ENCODE peak calls at places on chromosomes 16 and 17, in five cellular contexts. One of them, this sample, is unnamed.

GRCh38 chr17:37726891-37727780 is 17.7 kb downstream of the HNF1B start:
- DNase-seq in aorta: no peak
- DNase-seq in CD4-positive, CD25-positive, alpha-beta regulatory T cell: no peak
- DNase-seq in Caco-2: no peak
- DNase-seq in heart right ventricle: no peak
- DNase-seq in this sample: no peak

GRCh38 chr16:80791411-80791810 is 13.0 kb downstream of the CDYL2 start:
- DNase-seq in CD4-positive, CD25-positive, alpha-beta regulatory T cell: no peak
- DNase-seq in Caco-2: no peak
- DNase-seq in aorta: no peak
- DNase-seq in heart right ventricle: no peak
- DNase-seq in this sample: no peak

GRCh38 chr16:49281843-49282642 is 405 bp upstream of the CBLN1 start:
- DNase-seq in heart right ventricle: peak; percentile 84
- DNase-seq in CD4-positive, CD25-positive, alpha-beta regulatory T cell: no peak
- DNase-seq in aorta: peak; percentile 90
- DNase-seq in Caco-2: peak; percentile 96
- DNase-seq in this sample: peak; percentile 81

GRCh38 chr16:57341441-57342303 is 16.9 kb upstream of the CCL22 start:
- DNase-seq in Caco-2: no peak
- DNase-seq in CD4-positive, CD25-positive, alpha-beta regulatory T cell: no peak
- DNase-seq in aorta: no peak
- DNase-seq in heart right ventricle: no peak
- DNase-seq in this sample: no peak

GRCh38 chr16:66006485-66006884 is 360.0 kb upstream of the CDH5 start:
- DNase-seq in CD4-positive, CD25-positive, alpha-beta regulatory T cell: no peak
- DNase-seq in Caco-2: no peak
- DNase-seq in heart right ventricle: no peak
- DNase-seq in aorta: no peak
- DNase-seq in this sample: no peak

GRCh38 chr16:27843800-27844199 is 219.7 kb downstream of the GSG1L start:
- DNase-seq in aorta: peak; percentile 2
- DNase-seq in Caco-2: no peak
- DNase-seq in CD4-positive, CD25-positive, alpha-beta regulatory T cell: no peak
- DNase-seq in heart right ventricle: no peak
- DNase-seq in this sample: no peak

GRCh38 chr16:14509055-14509454 is 121.0 kb downstream of the PARN start:
- DNase-seq in Caco-2: no peak
- DNase-seq in CD4-positive, CD25-positive, alpha-beta regulatory T cell: no peak
- DNase-seq in aorta: no peak
- DNase-seq in heart right ventricle: no peak
- DNase-seq in this sample: no peak

GRCh38 chr17:29257756-29258155 is 11.1 kb downstream of the CRYBA1 start:
- DNase-seq in heart right ventricle: no peak
- DNase-seq in CD4-positive, CD25-positive, alpha-beta regulatory T cell: no peak
- DNase-seq in aorta: no peak
- DNase-seq in Caco-2: no peak
- DNase-seq in this sample: no peak

GRCh38 chr16:68645494-68646388 is 631 bp downstream of the CDH3 start:
- DNase-seq in CD4-positive, CD25-positive, alpha-beta regulatory T cell: no peak
- DNase-seq in aorta: no peak
- DNase-seq in Caco-2: peak; percentile 80
- DNase-seq in heart right ventricle: no peak
- DNase-seq in this sample: peak; percentile 52

GRCh38 chr16:89288966-89289365 is 71.5 kb downstream of the ZNF778 start:
- DNase-seq in CD4-positive, CD25-positive, alpha-beta regulatory T cell: no peak
- DNase-seq in aorta: no peak
- DNase-seq in Caco-2: no peak
- DNase-seq in heart right ventricle: no peak
- DNase-seq in this sample: no peak

GRCh38 chr16:27378871-27379580 is 22.9 kb upstream of the IL21R start:
- DNase-seq in aorta: no peak
- DNase-seq in Caco-2: no peak
- DNase-seq in heart right ventricle: no peak
- DNase-seq in CD4-positive, CD25-positive, alpha-beta regulatory T cell: no peak
- DNase-seq in this sample: no peak

GRCh38 chr16:83066881-83067280 is 440.1 kb downstream of the CDH13 start:
- DNase-seq in heart right ventricle: no peak
- DNase-seq in CD4-positive, CD25-positive, alpha-beta regulatory T cell: no peak
- DNase-seq in Caco-2: no peak
- DNase-seq in aorta: no peak
- DNase-seq in this sample: no peak

GRCh38 chr17:35448899-35449227 is 297 bp upstream of the SLFN13 start:
- DNase-seq in Caco-2: no peak
- DNase-seq in CD4-positive, CD25-positive, alpha-beta regulatory T cell: no peak
- DNase-seq in heart right ventricle: no peak
- DNase-seq in aorta: no peak
- DNase-seq in this sample: no peak

GRCh38 chr17:35448214-35448898 is at the start of gene SLFN13:
- DNase-seq in CD4-positive, CD25-positive, alpha-beta regulatory T cell: peak; percentile 73
- DNase-seq in Caco-2: no peak
- DNase-seq in aorta: peak; percentile 91
- DNase-seq in heart right ventricle: peak; percentile 88
- DNase-seq in this sample: peak; percentile 69

GRCh38 chr17:35449371-35449931 is 885 bp upstream of the SLFN13 start:
- DNase-seq in aorta: peak; percentile 81
- DNase-seq in CD4-positive, CD25-positive, alpha-beta regulatory T cell: no peak
- DNase-seq in Caco-2: no peak
- DNase-seq in heart right ventricle: peak; percentile 16
- DNase-seq in this sample: no peak

GRCh38 chr17:35447494-35447893 is 1.1 kb downstream of the SLFN13 start:
- DNase-seq in Caco-2: no peak
- DNase-seq in heart right ventricle: peak; percentile 24
- DNase-seq in aorta: no peak
- DNase-seq in CD4-positive, CD25-positive, alpha-beta regulatory T cell: no peak
- DNase-seq in this sample: no peak
- H3K4me3 ChIP-seq in Caco-2: no peak overlapping the region
- H3K4me3 ChIP-seq in heart right ventricle: peak overlapping the region; percentile 44
- H3K4me3 ChIP-seq in aorta: no peak overlapping the region
- H3K4me3 ChIP-seq in CD4-positive, CD25-positive, alpha-beta regulatory T cell: peak overlapping the region; percentile 82
- H3K4me3 ChIP-seq in this sample: no peak overlapping the region

GRCh38 chr17:74298690-74299617 is 24.9 kb downstream of the DNAI2 start:
- DNase-seq in heart right ventricle: no peak
- DNase-seq in Caco-2: no peak
- DNase-seq in aorta: no peak
- DNase-seq in CD4-positive, CD25-positive, alpha-beta regulatory T cell: no peak
- DNase-seq in this sample: no peak
- H3K9me3 ChIP-seq in heart right ventricle: no peaks in the 10 kb centered on the region
- H3K9me3 ChIP-seq in Caco-2: no peaks in the 10 kb centered on the region
- H3K9me3 ChIP-seq in aorta: no peaks in the 10 kb centered on the region
- H3K9me3 ChIP-seq in CD4-positive, CD25-positive, alpha-beta regulatory T cell: no peaks in the 10 kb centered on the region
- H3K9me3 ChIP-seq in this sample: no peaks in the 10 kb centered on the region

GRCh38 chr17:50549256-50549941 is 2.4 kb downstream of the SPATA20 start:
- DNase-seq in aorta: no peak
- DNase-seq in CD4-positive, CD25-positive, alpha-beta regulatory T cell: no peak
- DNase-seq in heart right ventricle: no peak
- DNase-seq in Caco-2: no peak
- DNase-seq in this sample: no peak
- H3K4me1 ChIP-seq in aorta: no peaks in the 10 kb centered on the region
- H3K4me1 ChIP-seq in CD4-positive, CD25-positive, alpha-beta regulatory T cell: peaks cover 8% of the 10 kb centered on the region
- H3K4me1 ChIP-seq in heart right ventricle: peaks cover 19% of the 10 kb centered on the region
- H3K4me1 ChIP-seq in Caco-2: peaks cover 16% of the 10 kb centered on the region
- H3K4me1 ChIP-seq in this sample: peaks cover 5% of the 10 kb centered on the region

GRCh38 chr17:57406131-57406980 is 150.0 kb downstream of the MSI2 start:
- DNase-seq in CD4-positive, CD25-positive, alpha-beta regulatory T cell: no peak
- DNase-seq in aorta: no peak
- DNase-seq in Caco-2: no peak
- DNase-seq in heart right ventricle: peak; percentile 20
- DNase-seq in this sample: peak; percentile 91
- H3K4me3 ChIP-seq in CD4-positive, CD25-positive, alpha-beta regulatory T cell: no peak overlapping the region
- H3K4me3 ChIP-seq in aorta: no peak overlapping the region
- H3K4me3 ChIP-seq in Caco-2: no peak overlapping the region
- H3K4me3 ChIP-seq in heart right ventricle: no peak overlapping the region
- H3K4me3 ChIP-seq in this sample: peak overlapping the region; percentile 8

GRCh38 chr16:3377917-3378316 is 22.2 kb downstream of the OR2C1 start:
- DNase-seq in Caco-2: peak; percentile 19
- DNase-seq in aorta: no peak
- DNase-seq in CD4-positive, CD25-positive, alpha-beta regulatory T cell: no peak
- DNase-seq in heart right ventricle: no peak
- DNase-seq in this sample: no peak
- H3K9me3 ChIP-seq in Caco-2: peaks cover 13% of the 10 kb centered on the region
- H3K9me3 ChIP-seq in aorta: peaks cover 42% of the 10 kb centered on the region
- H3K9me3 ChIP-seq in CD4-positive, CD25-positive, alpha-beta regulatory T cell: peaks cover 99% of the 10 kb centered on the region
- H3K9me3 ChIP-seq in heart right ventricle: peaks cover 96% of the 10 kb centered on the region
- H3K9me3 ChIP-seq in this sample: peaks cover 9% of the 10 kb centered on the region

GRCh38 chr17:17883801-17884200 is 47.0 kb upstream of the SREBF1 start:
- DNase-seq in Caco-2: no peak
- DNase-seq in CD4-positive, CD25-positive, alpha-beta regulatory T cell: no peak
- DNase-seq in heart right ventricle: no peak
- DNase-seq in aorta: no peak
- DNase-seq in this sample: no peak
- H3K4me1 ChIP-seq in Caco-2: no peaks in the 10 kb centered on the region
- H3K4me1 ChIP-seq in CD4-positive, CD25-positive, alpha-beta regulatory T cell: no peaks in the 10 kb centered on the region
- H3K4me1 ChIP-seq in heart right ventricle: peaks cover 50% of the 10 kb centered on the region
- H3K4me1 ChIP-seq in aorta: no peaks in the 10 kb centered on the region
- H3K4me1 ChIP-seq in this sample: no peaks in the 10 kb centered on the region

DNA sequence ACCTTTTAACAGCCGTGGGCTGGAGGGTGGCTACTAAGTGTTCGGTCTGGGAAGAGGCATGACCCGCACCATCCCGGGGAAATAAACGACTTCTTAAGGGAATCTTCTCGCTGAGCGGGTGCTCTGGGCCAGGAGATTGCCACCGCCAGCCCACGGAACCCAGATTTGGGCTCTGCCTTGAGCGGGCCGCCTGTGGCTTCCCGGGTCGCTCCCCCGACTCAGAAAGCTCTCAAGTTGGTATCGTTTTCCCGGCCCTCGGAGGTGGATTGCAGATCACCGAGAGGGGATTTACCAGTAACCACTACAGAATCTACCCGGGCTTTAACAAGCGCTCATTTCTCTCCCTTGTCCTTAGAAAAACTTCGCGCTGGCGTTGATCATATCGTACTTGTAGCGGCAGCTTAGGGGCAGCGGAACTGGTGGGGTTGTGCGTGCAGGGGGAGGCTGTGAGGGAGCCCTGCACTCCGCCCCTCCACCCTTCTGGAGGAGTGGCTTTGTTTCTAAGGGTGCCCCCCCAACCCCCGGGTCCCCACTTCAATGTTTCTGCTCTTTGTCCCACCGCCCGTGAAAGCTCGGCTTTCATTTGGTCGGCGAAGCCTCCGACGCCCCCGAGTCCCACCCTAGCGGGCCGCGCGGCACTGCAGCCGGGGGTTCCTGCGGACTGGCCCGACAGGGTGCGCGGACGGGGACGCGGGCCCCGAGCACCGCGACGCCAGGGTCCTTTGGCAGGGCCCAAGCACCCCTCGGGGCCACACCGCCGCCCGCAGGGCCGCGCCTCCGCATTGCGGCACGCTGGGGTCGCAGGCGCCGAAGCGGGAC is 3.6 kb upstream of the CBX4 start:
- DNase-seq in heart right ventricle: no peak
- DNase-seq in Caco-2: peak; percentile 53
- DNase-seq in aorta: no peak
- DNase-seq in CD4-positive, CD25-positive, alpha-beta regulatory T cell: peak; percentile 31
- DNase-seq in this sample: no peak
- H3K4me3 ChIP-seq in heart right ventricle: peak overlapping the region; percentile 36
- H3K4me3 ChIP-seq in Caco-2: peak overlapping the region; percentile 68
- H3K4me3 ChIP-seq in aorta: no peak overlapping the region
- H3K4me3 ChIP-seq in CD4-positive, CD25-positive, alpha-beta regulatory T cell: no peak overlapping the region
- H3K4me3 ChIP-seq in this sample: no peak overlapping the region

DNA sequence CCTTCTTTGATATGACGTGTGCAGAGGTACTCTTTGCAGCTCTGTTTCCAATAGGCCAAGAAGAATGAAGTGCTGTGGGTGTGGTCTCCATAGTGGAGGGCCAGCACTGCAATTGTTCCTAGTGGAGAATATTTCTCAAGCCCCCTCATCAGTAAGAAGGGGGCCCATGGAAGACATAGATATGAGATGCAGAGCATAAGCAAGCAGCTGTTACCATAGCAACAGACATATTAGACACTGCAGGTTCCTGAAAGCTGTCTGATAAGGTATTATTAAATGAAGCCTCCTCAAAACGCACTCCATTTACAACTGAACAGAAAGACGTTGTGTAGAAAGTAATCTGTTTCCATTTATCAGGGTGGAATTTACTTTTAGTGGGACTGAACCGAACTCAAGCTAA is 240.6 kb downstream of the ZFHX3 start:
- DNase-seq in CD4-positive, CD25-positive, alpha-beta regulatory T cell: no peak
- DNase-seq in heart right ventricle: no peak
- DNase-seq in Caco-2: no peak
- DNase-seq in aorta: no peak
- DNase-seq in this sample: no peak
- H3K9me3 ChIP-seq in CD4-positive, CD25-positive, alpha-beta regulatory T cell: no peaks in the 10 kb centered on the region
- H3K9me3 ChIP-seq in heart right ventricle: no peaks in the 10 kb centered on the region
- H3K9me3 ChIP-seq in Caco-2: no peaks in the 10 kb centered on the region
- H3K9me3 ChIP-seq in aorta: no peaks in the 10 kb centered on the region
- H3K9me3 ChIP-seq in this sample: no peaks in the 10 kb centered on the region

DNA sequence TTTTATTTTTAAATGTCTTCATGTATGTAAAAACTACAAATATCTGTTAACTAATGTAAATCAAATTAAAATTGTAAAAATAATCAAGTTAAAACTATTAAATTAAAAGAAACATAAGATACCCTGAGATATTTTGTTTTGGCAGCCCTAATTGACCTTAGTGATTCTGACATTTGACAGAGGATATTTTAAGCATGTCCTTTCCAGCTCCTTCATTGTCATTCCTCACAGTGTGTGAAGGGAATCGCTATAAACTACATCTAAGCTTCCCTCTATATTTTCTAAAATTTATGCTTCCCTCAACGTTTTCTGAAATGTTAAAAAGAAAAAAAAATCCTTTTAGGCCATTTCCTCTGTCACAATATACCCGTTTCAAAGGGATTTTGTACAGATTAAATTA is 20.2 kb downstream of the CEP112 start:
- DNase-seq in Caco-2: no peak
- DNase-seq in heart right ventricle: no peak
- DNase-seq in aorta: no peak
- DNase-seq in CD4-positive, CD25-positive, alpha-beta regulatory T cell: no peak
- DNase-seq in this sample: no peak
- H3K4me1 ChIP-seq in Caco-2: no peaks in the 10 kb centered on the region
- H3K4me1 ChIP-seq in heart right ventricle: peaks cover 23% of the 10 kb centered on the region
- H3K4me1 ChIP-seq in aorta: no peaks in the 10 kb centered on the region
- H3K4me1 ChIP-seq in CD4-positive, CD25-positive, alpha-beta regulatory T cell: no peaks in the 10 kb centered on the region
- H3K4me1 ChIP-seq in this sample: no peaks in the 10 kb centered on the region

GRCh38 chr17:58710948-58711552 is 18.6 kb downstream of the RAD51C start:
- DNase-seq in aorta: no peak
- DNase-seq in Caco-2: peak; percentile 55
- DNase-seq in heart right ventricle: peak; percentile 21
- DNase-seq in CD4-positive, CD25-positive, alpha-beta regulatory T cell: peak; percentile 45
- DNase-seq in this sample: peak; percentile 79
- H3K4me3 ChIP-seq in aorta: no peak overlapping the region
- H3K4me3 ChIP-seq in Caco-2: no peak overlapping the region
- H3K4me3 ChIP-seq in heart right ventricle: no peak overlapping the region
- H3K4me3 ChIP-seq in CD4-positive, CD25-positive, alpha-beta regulatory T cell: no peak overlapping the region
- H3K4me3 ChIP-seq in this sample: no peak overlapping the region

This sample was measured in HAP-1.